ENCODE peak calls at places on chromosomes 12 and 14, in five cellular contexts. One of them, this sample, is unnamed.

GRCh38 chr12:6647083-6647604 is at the start of gene ACRBP:
- DNase-seq in K562: no peak
- DNase-seq in GM12878: no peak
- DNase-seq in HepG2: no peak
- DNase-seq in H1: peak; percentile 86
- DNase-seq in this sample: no peak

GRCh38 chr14:75059642-75060041 is 4.2 kb downstream of the ACYP1 start:
- DNase-seq in K562: no peak
- DNase-seq in GM12878: no peak
- DNase-seq in HepG2: no peak
- DNase-seq in H1: no peak
- DNase-seq in this sample: no peak

GRCh38 chr12:110585231-110585799 is 2.2 kb upstream of the PPTC7 start:
- DNase-seq in K562: no peak
- DNase-seq in GM12878: no peak
- DNase-seq in HepG2: no peak
- DNase-seq in H1: no peak
- DNase-seq in this sample: no peak

GRCh38 chr12:13538136-13538535 is 341.6 kb downstream of the EMP1 start:
- DNase-seq in K562: no peak
- DNase-seq in GM12878: no peak
- DNase-seq in HepG2: no peak
- DNase-seq in H1: no peak
- DNase-seq in this sample: no peak

GRCh38 chr12:80484778-80485177 is 40.7 kb downstream of the PTPRQ start:
- DNase-seq in K562: no peak
- DNase-seq in GM12878: no peak
- DNase-seq in HepG2: no peak
- DNase-seq in H1: no peak
- DNase-seq in this sample: no peak

GRCh38 chr12:13784504-13784903 is 196.9 kb downstream of the GRIN2B start:
- DNase-seq in K562: no peak
- DNase-seq in GM12878: no peak
- DNase-seq in HepG2: no peak
- DNase-seq in H1: no peak
- DNase-seq in this sample: no peak

GRCh38 chr14:73239463-73240241 is 2.3 kb downstream of the PAPLN start:
- DNase-seq in K562: no peak
- DNase-seq in GM12878: no peak
- DNase-seq in HepG2: no peak
- DNase-seq in H1: peak; percentile 75
- DNase-seq in this sample: no peak

GRCh38 chr12:54596526-54596946 is 8.1 kb upstream of the PPP1R1A start:
- DNase-seq in K562: peak; percentile 59
- DNase-seq in GM12878: no peak
- DNase-seq in HepG2: peak; percentile 40
- DNase-seq in H1: peak; percentile 88
- DNase-seq in this sample: peak; percentile 57

GRCh38 chr14:52286659-52287649 is 19.5 kb downstream of the PTGDR start:
- DNase-seq in K562: no peak
- DNase-seq in GM12878: no peak
- DNase-seq in HepG2: no peak
- DNase-seq in H1: peak; percentile 16
- DNase-seq in this sample: no peak

GRCh38 chr12:109461846-109462766 is 15.0 kb downstream of the KCTD10 start:
- DNase-seq in K562: no peak
- DNase-seq in GM12878: no peak
- DNase-seq in HepG2: peak; percentile 43
- DNase-seq in H1: no peak
- DNase-seq in this sample: no peak

GRCh38 chr14:32458720-32459119 is 129.6 kb downstream of the AKAP6 start:
- DNase-seq in K562: no peak
- DNase-seq in GM12878: no peak
- DNase-seq in HepG2: no peak
- DNase-seq in H1: no peak
- DNase-seq in this sample: no peak

GRCh38 chr12:76866726-76867125 is 12.1 kb downstream of the CSRP2 start:
- DNase-seq in K562: no peak
- DNase-seq in GM12878: no peak
- DNase-seq in HepG2: no peak
- DNase-seq in H1: no peak
- DNase-seq in this sample: no peak

GRCh38 chr12:41122894-41123293 is 65.2 kb upstream of the PDZRN4 start:
- DNase-seq in K562: no peak
- DNase-seq in GM12878: no peak
- DNase-seq in HepG2: no peak
- DNase-seq in H1: no peak
- DNase-seq in this sample: no peak

GRCh38 chr14:33839193-33840076 is 111.4 kb downstream of the EGLN3 start:
- DNase-seq in K562: peak; percentile 57
- DNase-seq in GM12878: no peak
- DNase-seq in HepG2: peak; percentile 58
- DNase-seq in H1: no peak
- DNase-seq in this sample: peak; percentile 31

GRCh38 chr12:11969437-11970154 is 101.1 kb upstream of the BCL2L14 start:
- DNase-seq in K562: no peak
- DNase-seq in GM12878: peak; percentile 47
- DNase-seq in HepG2: no peak
- DNase-seq in H1: no peak
- DNase-seq in this sample: no peak

GRCh38 chr14:95557291-95557690 is 22.4 kb downstream of the GLRX5 start:
- DNase-seq in K562: no peak
- DNase-seq in GM12878: no peak
- DNase-seq in HepG2: no peak
- DNase-seq in H1: no peak
- DNase-seq in this sample: no peak

GRCh38 chr14:69046468-69046867 is 67.4 kb upstream of the ACTN1 start:
- DNase-seq in K562: no peak
- DNase-seq in GM12878: no peak
- DNase-seq in HepG2: no peak
- DNase-seq in H1: no peak
- DNase-seq in this sample: no peak

GRCh38 chr14:23696706-23697239 is 60.6 kb downstream of the DHRS2 start:
- DNase-seq in K562: no peak
- DNase-seq in GM12878: no peak
- DNase-seq in HepG2: no peak
- DNase-seq in H1: no peak
- DNase-seq in this sample: no peak
- H3K4me1 ChIP-seq in K562: peaks cover 18% of the 10 kb centered on the region
- H3K4me1 ChIP-seq in GM12878: no peaks in the 10 kb centered on the region
- H3K4me1 ChIP-seq in HepG2: peaks cover 44% of the 10 kb centered on the region
- H3K4me1 ChIP-seq in H1: peaks cover 13% of the 10 kb centered on the region
- H3K4me1 ChIP-seq in this sample: peaks cover 3% of the 10 kb centered on the region

DNA sequence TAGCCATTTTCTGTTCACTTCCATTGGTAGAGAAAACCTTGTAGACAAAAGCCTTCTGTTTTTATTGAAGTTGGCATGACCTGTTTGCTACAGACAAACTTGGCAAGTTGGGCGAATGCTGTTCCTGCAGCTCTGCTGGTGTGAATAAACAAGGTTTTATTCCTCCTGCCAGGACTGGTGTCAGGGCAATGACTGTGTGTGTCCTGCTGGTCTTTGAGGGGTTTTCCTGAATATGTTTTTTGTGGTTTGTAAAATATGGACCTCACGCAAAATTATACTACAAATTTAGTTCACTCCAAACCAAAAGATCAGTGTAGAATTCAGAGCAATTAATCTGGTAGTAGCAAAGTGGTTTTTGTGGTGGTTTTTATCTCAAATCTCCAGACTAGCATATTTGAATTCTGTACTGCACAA is 140.8 kb downstream of the ERC1 start:
- DNase-seq in K562: no peak
- DNase-seq in GM12878: no peak
- DNase-seq in HepG2: no peak
- DNase-seq in H1: no peak
- DNase-seq in this sample: no peak
- TF ChIP-seq POLR2A in K562: no peak
- TF ChIP-seq POLR2A in GM12878: no peak
- TF ChIP-seq POLR2A in HepG2: no peak
- TF ChIP-seq POLR2A in H1: no peak
- TF ChIP-seq POLR2A in this sample: no peak

DNA sequence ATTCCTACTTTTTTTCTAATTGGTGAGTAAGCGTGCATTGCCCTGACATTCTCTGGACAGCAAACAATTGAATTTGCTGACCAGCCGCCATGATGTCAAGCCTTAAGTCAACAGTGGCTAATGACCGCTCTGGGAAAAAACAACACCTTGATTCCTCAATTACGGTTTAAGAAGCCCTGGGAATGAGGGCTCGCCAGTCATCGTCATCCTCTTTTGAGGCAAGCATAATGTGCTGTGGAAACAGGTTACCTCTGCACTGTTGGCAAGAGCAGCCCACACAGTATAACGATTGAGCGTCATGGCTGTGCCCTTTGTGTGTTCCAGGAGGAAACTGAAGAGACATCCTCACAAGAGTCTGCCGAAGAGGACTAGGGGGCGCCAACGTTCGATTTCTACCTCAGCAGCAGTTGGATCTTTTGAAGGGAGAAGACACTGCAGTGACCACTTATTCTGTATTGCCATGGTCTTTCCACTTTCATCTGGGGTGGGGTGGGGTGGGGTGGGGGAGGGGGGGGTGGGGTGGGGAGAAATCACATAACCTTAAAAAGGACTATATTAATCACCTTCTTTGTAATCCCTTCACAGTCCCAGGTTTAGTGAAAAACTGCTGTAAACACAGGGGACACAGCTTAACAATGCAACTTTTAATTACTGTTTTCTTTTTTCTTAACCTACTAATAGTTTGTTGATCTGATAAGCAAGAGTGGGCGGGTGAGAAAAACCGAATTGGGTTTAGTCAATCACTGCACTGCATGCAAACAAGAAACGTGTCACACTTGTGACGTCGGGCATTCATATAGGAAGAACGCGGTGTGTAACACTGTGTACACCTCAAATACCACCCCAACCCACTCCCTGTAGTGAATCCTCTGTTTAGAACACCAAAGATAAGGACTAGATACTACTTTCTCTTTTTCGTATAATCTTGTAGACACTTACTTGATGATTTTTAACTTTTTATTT is 138.9 kb downstream of the HMGA2 start:
- DNase-seq in K562: peak; percentile 11
- DNase-seq in GM12878: no peak
- DNase-seq in HepG2: no peak
- DNase-seq in H1: peak; percentile 77
- DNase-seq in this sample: peak; percentile 57
- TF ChIP-seq JUND in K562: no peak
- TF ChIP-seq JUND in GM12878: no peak
- TF ChIP-seq JUND in HepG2: no peak
- TF ChIP-seq JUND in H1: no peak
- TF ChIP-seq JUND in this sample: no peak

GRCh38 chr12:92908108-92908507 is 21.0 kb downstream of the EEA1 start:
- DNase-seq in K562: no peak
- DNase-seq in GM12878: no peak
- DNase-seq in HepG2: no peak
- DNase-seq in H1: no peak
- DNase-seq in this sample: no peak

GRCh38 chr12:92905258-92905810 is 23.8 kb downstream of the EEA1 start:
- DNase-seq in K562: no peak
- DNase-seq in GM12878: no peak
- DNase-seq in HepG2: no peak
- DNase-seq in H1: no peak
- DNase-seq in this sample: no peak

GRCh38 chr12:92911339-92911738 is 17.8 kb downstream of the EEA1 start:
- DNase-seq in K562: no peak
- DNase-seq in GM12878: no peak
- DNase-seq in HepG2: no peak
- DNase-seq in H1: no peak
- DNase-seq in this sample: no peak

GRCh38 chr12:92905811-92906554 is 23.1 kb downstream of the EEA1 start:
- DNase-seq in K562: no peak
- DNase-seq in GM12878: no peak
- DNase-seq in HepG2: no peak
- DNase-seq in H1: no peak
- DNase-seq in this sample: no peak
- H3K4me1 ChIP-seq in K562: no peaks in the 10 kb centered on the region
- H3K4me1 ChIP-seq in GM12878: no peaks in the 10 kb centered on the region
- H3K4me1 ChIP-seq in HepG2: no peaks in the 10 kb centered on the region
- H3K4me1 ChIP-seq in H1: no peaks in the 10 kb centered on the region
- H3K4me1 ChIP-seq in this sample: peaks cover 3% of the 10 kb centered on the region

DNA sequence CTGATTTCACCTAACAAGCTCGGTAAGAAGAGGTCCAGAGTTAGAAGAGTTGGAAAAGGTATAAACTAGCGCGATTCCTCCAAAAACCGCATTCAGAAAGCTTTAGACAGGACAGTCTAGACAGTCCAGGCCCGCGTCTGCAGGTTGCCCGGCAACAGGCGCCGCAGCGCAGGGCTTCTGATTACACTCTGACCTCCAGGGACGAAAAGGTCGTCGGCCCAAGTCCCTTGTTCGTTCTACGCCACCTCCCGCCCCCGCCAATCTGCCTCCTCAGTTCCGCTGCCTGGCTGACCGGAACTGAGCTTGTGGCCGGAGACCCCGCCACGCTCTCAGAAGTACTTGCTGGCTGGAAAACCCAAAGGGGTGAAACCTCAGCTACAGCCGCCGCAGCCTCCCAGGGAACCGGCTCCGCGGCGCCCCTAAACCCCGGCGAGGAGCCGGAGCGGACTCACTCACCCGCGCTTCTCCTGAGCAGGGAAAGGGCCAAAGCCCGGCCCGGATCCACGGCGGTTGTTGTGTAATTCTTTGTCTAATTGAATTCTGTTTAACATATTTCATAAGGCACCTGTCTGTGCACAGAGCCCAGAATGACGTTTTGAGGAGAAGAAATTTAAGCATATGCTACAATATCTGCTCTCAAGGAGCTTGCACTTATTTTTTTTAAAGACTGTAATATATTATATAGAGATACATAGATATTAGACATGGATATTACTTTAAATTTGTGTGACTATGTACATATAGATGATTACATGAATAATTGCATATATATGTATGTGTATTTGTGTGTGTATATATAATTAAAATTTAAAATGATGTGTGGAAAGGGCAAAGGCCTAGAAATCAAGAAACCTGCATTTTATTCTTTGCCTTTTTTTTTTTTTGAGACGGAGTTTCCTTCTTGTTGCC is at the start of gene CAPS2:
- DNase-seq in K562: peak; percentile 75
- DNase-seq in GM12878: no peak
- DNase-seq in HepG2: peak; percentile 66
- DNase-seq in H1: peak; percentile 89
- DNase-seq in this sample: peak; percentile 60
- TF ChIP-seq POLR2A in K562: no peak
- TF ChIP-seq POLR2A in GM12878: no peak
- TF ChIP-seq POLR2A in HepG2: no peak
- TF ChIP-seq POLR2A in H1: peak; percentile 46
- TF ChIP-seq POLR2A in this sample: no peak

GRCh38 chr12:57476162-57476992 is 3.3 kb downstream of the ARHGAP9 start:
- DNase-seq in K562: no peak
- DNase-seq in GM12878: no peak
- DNase-seq in HepG2: no peak
- DNase-seq in H1: peak; percentile 79
- DNase-seq in this sample: no peak
- TF ChIP-seq JUND in K562: no peak
- TF ChIP-seq JUND in GM12878: no peak
- TF ChIP-seq JUND in HepG2: no peak
- TF ChIP-seq JUND in H1: no peak
- TF ChIP-seq JUND in this sample: no peak

This sample was measured in HCT116.